ENCODE peak calls at places on chromosomes 13 and 19, in nine cellular contexts. Y is mammary epithelial cell, E is hepatocyte, D is pancreas, X is choroid plexus epithelial cell, A is left ventricle myocardium inferior, O is mesothelial cell of epicardium, M is fibroblast of mammary gland, S is lower lobe of right lung. R is an unnamed sample.

GRCh38 chr19:46970815-46971214 is 48.8 kb upstream of the NPAS1 start:
- DNase-seq in Y (no peak), E (no peak), D (no peak), X (no peak), A (peak), O (no peak), M (peak), S (no peak), R (peak)

GRCh38 chr19:40280608-40281221 is 4.4 kb downstream of the AKT2 start:
- DNase-seq in Y (peak), E (peak), D (no peak), X (no peak), A (peak), O (no peak), M (no peak), S (peak), R (no peak)

GRCh38 chr19:1408300-1409203 is 1.2 kb downstream of the DAZAP1 start:
- DNase-seq in Y (peak), E (peak), D (peak), X (peak), A (peak), O (peak), M (peak), S (peak), R (peak)

GRCh38 chr13:110683203-110683883 is 22.6 kb downstream of the CARS2 start:
- DNase-seq in Y (peak), E (no peak), D (no peak), X (peak), A (no peak), O (no peak), M (peak), S (no peak), R (peak)

GRCh38 chr19:56476671-56477428 is at the start of gene ZNF667:
- DNase-seq in Y (peak), E (peak), D (no peak), X (peak), A (peak), O (no peak), M (peak), S (no peak), R (peak)

GRCh38 chr13:41148421-41149283 is 16.1 kb upstream of the KBTBD6 start:
- DNase-seq in Y (no peak), E (no peak), D (no peak), X (no peak), A (no peak), O (no peak), M (no peak), S (no peak), R (no peak)

GRCh38 chr19:35490364-35490763 is at the start of gene KRTDAP:
- DNase-seq in Y (no peak), E (no peak), D (no peak), X (no peak), A (no peak), O (no peak), M (no peak), S (no peak), R (no peak)

GRCh38 chr19:29694669-29695627 is 20.1 kb downstream of the C19orf12 start:
- DNase-seq in Y (peak), E (peak), D (peak), X (peak), A (peak), O (peak), M (peak), S (peak), R (peak)

GRCh38 chr19:2046046-2046907 is 4.8 kb downstream of the MKNK2 start:
- DNase-seq in Y (no peak), E (peak), D (peak), X (no peak), A (no peak), O (no peak), M (no peak), S (no peak), R (no peak)

GRCh38 chr19:32880607-32881006 is 11.0 kb upstream of the SLC7A9 start:
- DNase-seq in Y (no peak), E (no peak), D (no peak), X (no peak), A (no peak), O (no peak), M (no peak), S (no peak), R (no peak)

GRCh38 chr19:47157455-47158321 is 27.1 kb downstream of the SAE1 start:
- DNase-seq in Y (no peak), E (peak), D (no peak), X (peak), A (peak), O (no peak), M (peak), S (no peak), R (peak)

GRCh38 chr19:49700563-49700962 is 9.6 kb downstream of the CPT1C start:
- DNase-seq in Y (no peak), E (no peak), D (no peak), X (no peak), A (no peak), O (no peak), M (no peak), S (no peak), R (no peak)

GRCh38 chr19:13727798-13728197 is 36.5 kb upstream of the MRI1 start:
- DNase-seq in Y (no peak), E (no peak), D (no peak), X (peak), A (no peak), O (no peak), M (peak), S (no peak), R (peak)

GRCh38 chr13:23443878-23444277 is 10.4 kb upstream of the SACS start:
- DNase-seq in Y (no peak), E (no peak), D (no peak), X (no peak), A (no peak), O (no peak), M (no peak), S (no peak), R (no peak)

GRCh38 chr19:34351382-34351802 is 13.6 kb upstream of the GPI start:
- DNase-seq in Y (no peak), E (peak), D (no peak), X (peak), A (no peak), O (no peak), M (no peak), S (no peak), R (no peak)

GRCh38 chr13:51456510-51456909 is 3.7 kb upstream of the INTS6 start:
- DNase-seq in Y (no peak), E (no peak), D (no peak), X (no peak), A (no peak), O (no peak), M (no peak), S (no peak), R (no peak)

GRCh38 chr13:104810242-104810641 is 1725.2 kb downstream of the EFNB2 start:
- DNase-seq in Y (no peak), E (no peak), D (no peak), X (no peak), A (no peak), O (no peak), M (no peak), S (no peak), R (no peak)

GRCh38 chr13:30849611-30850010 is 56.5 kb upstream of the MEDAG start:
- DNase-seq in Y (no peak), E (no peak), D (no peak), X (no peak), A (no peak), O (no peak), M (no peak), S (no peak), R (no peak)

GRCh38 chr13:78317030-78317429 is 286.3 kb downstream of the POU4F1 start:
- DNase-seq in Y (no peak), E (peak), D (no peak), X (no peak), A (no peak), O (no peak), M (no peak), S (no peak), R (peak)

DNA sequence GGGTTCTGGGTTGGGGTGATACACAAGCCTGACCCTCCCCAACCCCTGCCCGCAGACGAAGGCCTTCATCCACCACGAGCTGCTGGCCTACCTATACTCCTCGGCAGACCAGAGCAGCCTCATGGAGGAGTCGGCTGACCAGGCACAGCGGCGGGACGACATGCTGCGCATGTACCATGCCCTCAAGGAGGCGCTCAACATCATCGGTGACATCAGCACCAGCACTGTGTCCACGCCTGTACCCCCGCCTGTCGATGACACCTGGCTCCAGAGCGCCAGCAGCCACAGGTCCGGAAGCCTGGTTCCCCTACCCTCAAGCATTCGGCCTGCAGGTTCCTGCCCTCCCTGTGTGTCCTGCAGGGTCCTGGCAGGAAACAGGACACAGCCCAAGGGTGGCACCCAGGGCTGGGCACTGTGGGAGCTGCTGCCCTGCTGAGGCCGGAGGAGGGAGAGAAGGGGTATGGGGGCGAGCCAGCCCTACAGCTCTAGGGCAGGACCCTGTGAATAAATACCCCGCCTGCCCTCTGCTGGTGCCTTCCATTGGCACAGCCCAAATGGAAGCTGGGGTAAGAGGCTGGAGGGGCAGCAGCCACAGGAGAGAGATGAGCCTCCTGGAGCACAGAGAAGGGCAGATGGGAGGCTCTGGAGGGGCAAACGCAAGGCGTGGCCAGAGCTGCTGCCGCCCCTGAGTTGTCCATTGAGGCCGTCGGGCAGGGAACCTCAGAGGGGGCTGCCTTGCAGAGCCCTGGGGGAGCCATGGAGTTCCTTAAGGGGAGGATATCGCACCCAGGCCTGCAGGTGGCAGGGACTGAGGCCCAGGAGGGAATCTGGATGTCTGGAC is 6.8 kb downstream of the TMED1 start:
- DNase-seq in Y (no peak), E (no peak), D (no peak), X (no peak), A (no peak), O (no peak), M (no peak), S (peak), R (no peak)
- TF ChIP-seq CTCF in Y (no peak), E (no peak), D (no peak), X (peak), A (no peak), O (no peak), M (peak), S (no peak), R (peak)

GRCh38 chr19:45638930-45639729 is at the start of gene EML2:
- DNase-seq in Y (peak), E (peak), D (peak), X (peak), A (peak), O (peak), M (no peak), S (peak), R (peak)
- TF ChIP-seq CTCF in Y (peak), E (peak), D (no peak), X (peak), A (peak), O (no peak), M (peak), S (peak), R (peak)

DNA sequence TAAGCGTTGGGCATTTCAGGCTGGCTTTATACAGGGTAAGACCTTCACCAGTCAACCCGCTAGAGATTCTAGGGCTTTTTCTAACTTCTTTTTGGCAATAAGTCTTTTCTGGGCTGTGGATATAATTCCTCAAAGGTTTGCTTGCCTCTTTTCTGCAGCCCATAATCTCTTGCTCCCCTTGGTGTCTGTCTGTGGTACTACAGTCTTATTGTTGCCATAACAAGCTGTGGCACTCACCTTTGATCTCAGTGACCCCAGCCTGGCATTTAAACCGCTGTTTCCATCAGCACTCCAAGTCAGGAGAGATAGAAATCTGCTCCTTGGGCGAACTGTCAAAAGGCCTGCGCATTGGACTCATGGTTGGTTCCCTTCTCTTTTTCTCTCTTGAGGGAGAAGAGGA is 14.5 kb upstream of the MPHOSPH8 start:
- DNase-seq in Y (no peak), E (peak), D (peak), X (peak), A (no peak), O (no peak), M (peak), S (no peak), R (peak)
- TF ChIP-seq CTCF in Y (peak), E (peak), D (peak), X (peak), A (peak), O (no peak), M (peak), S (peak), R (peak)

GRCh38 chr19:5089283-5089682 is 120.4 kb downstream of the KDM4B start:
- DNase-seq in Y (no peak), E (no peak), D (no peak), X (no peak), A (no peak), O (no peak), M (no peak), S (no peak), R (no peak)

GRCh38 chr19:5086232-5086631 is 117.3 kb downstream of the KDM4B start:
- DNase-seq in Y (no peak), E (no peak), D (no peak), X (no peak), A (no peak), O (no peak), M (no peak), S (no peak), R (no peak)

GRCh38 chr19:5083547-5083965 is 114.6 kb downstream of the KDM4B start:
- DNase-seq in Y (no peak), E (peak), D (no peak), X (peak), A (peak), O (no peak), M (peak), S (no peak), R (peak)

GRCh38 chr19:5085566-5085965 is 116.7 kb downstream of the KDM4B start:
- DNase-seq in Y (no peak), E (no peak), D (no peak), X (no peak), A (no peak), O (no peak), M (no peak), S (no peak), R (no peak)

DNA sequence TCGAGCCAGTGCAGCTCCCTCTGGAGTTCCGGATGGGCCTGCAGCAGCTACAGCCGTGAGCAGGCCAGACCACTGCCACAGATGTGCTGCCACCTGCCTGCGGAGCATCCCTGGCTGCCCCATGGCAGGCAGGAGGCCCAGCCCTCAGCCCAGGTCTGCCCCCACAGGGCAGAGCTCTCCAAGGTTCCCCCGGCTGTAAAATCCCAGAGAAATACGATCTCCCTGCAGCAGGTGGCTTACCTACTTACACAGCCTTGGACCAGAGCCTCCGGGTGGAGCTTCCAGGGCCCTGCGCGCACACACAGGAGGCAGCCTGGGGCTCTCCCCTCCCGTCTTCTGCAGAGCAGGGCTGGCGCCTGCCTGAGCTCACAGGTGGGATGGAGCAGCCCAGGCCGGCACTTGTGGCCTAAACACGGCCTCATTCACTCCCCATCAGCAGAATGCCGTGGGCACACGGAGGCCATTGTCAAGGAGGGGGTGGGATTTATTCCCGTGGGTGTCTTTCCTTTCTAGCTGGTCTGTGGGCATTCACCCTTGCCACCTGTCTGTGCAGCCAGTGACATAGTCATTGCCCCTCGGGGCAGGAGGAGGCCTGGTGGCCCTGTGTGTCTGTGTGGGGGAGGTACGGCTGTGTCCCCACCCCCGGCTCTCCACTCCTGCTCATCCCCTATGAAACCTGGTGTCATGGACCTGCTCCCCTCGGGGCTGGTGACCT is 118.0 kb downstream of the KDM4B start:
- DNase-seq in Y (no peak), E (no peak), D (no peak), X (no peak), A (no peak), O (no peak), M (no peak), S (no peak), R (no peak)
- TF ChIP-seq CTCF in Y (no peak), E (peak), D (peak), X (no peak), A (no peak), O (no peak), M (no peak), S (no peak), R (no peak)

GRCh38 chr13:39484506-39485313 is 118.3 kb downstream of the LHFPL6 start:
- DNase-seq in Y (peak), E (no peak), D (no peak), X (peak), A (no peak), O (no peak), M (peak), S (no peak), R (peak)
- TF ChIP-seq CTCF in Y (no peak), E (no peak), D (no peak), X (no peak), A (no peak), O (no peak), M (no peak), S (no peak), R (no peak)

GRCh38 chr19:38932425-38933179 is 1.9 kb downstream of the MRPS12 start:
- DNase-seq in Y (no peak), E (no peak), D (peak), X (peak), A (no peak), O (no peak), M (peak), S (no peak), R (peak)
- TF ChIP-seq CTCF in Y (peak), E (peak), D (no peak), X (peak), A (peak), O (no peak), M (peak), S (peak), R (peak)

DNA sequence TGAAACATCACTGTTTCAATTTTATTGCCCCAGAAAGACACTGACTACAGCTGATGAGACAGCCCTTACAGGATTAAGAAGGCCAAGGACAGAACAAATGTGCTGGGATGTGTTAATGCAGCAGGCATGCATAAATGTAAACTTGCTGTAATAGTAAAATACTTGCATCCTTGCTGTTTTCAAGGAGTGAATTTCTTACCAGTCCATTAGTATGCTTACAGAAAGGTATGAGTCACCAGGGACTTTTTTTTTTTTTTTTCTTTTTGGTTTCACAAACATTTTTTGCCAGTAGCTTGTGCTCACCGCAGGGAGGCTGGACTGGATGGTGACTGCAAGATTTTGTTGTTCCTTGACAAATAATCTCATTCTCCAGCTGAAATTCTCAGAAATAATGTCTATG is 55.1 kb downstream of the GPR180 start:
- DNase-seq in Y (peak), E (peak), D (no peak), X (peak), A (no peak), O (no peak), M (peak), S (no peak), R (peak)
- TF ChIP-seq CTCF in Y (peak), E (no peak), D (no peak), X (peak), A (no peak), O (no peak), M (no peak), S (no peak), R (peak)

GRCh38 chr13:112854321-112854720 is 114.7 kb upstream of the MCF2L start:
- DNase-seq in Y (no peak), E (no peak), D (no peak), X (no peak), A (no peak), O (no peak), M (no peak), S (peak), R (no peak)
- TF ChIP-seq CTCF in Y (no peak), E (no peak), D (no peak), X (no peak), A (no peak), O (no peak), M (no peak), S (no peak), R (no peak)

GRCh38 chr13:76885203-76886004 is 801 bp downstream of the KCTD12 start:
- DNase-seq in Y (peak), E (peak), D (peak), X (peak), A (peak), O (peak), M (peak), S (peak), R (peak)
- TF ChIP-seq CTCF in Y (peak), E (peak), D (no peak), X (peak), A (peak), O (no peak), M (peak), S (peak), R (peak)

R was measured in cardiac fibroblast.